ENCODE peak calls at places on chromosomes 4 and X, in ten cellular contexts. O is progenitor cell of endocrine pancreas, J is non-pigmented ciliary epithelial cell, L is mucosa of gallbladder, N is EH, P is iris pigment epithelial cell, V is GM20000, A is endothelial cell, Q is mesenchymal stem cell, C is T-cell. G is an unnamed sample.

GRCh38 chr4:15677507-15677988 is 4.1 kb upstream of the FAM200B start:
- DNase-seq in O (no peak), J (no peak), L (peak), N (peak), P (peak), V (no peak), A (no peak), Q (peak), C (no peak), G (no peak)

GRCh38 chrX:134688839-134689238 is 30.6 kb upstream of the PLAC1 start:
- DNase-seq in O (no peak), J (no peak), L (no peak), N (peak), P (peak), V (no peak), A (no peak), Q (peak), C (no peak), G (no peak)

GRCh38 chr4:39637572-39638357 is 900 bp downstream of the SMIM14 start:
- DNase-seq in O (peak), J (no peak), L (peak), N (peak), P (peak), V (peak), A (peak), Q (peak), C (peak), G (peak)

GRCh38 chr4:145887241-145887964 is 51.2 kb downstream of the ZNF827 start:
- DNase-seq in O (no peak), J (peak), L (no peak), N (peak), P (peak), V (no peak), A (no peak), Q (peak), C (no peak), G (peak)

GRCh38 chrX:18353931-18354368 is 538 bp downstream of the SCML2 start:
- DNase-seq in O (peak), J (no peak), L (no peak), N (no peak), P (no peak), V (no peak), A (peak), Q (no peak), C (peak), G (no peak)

GRCh38 chrX:32480019-32480418 is 731.3 kb downstream of the DMD start:
- DNase-seq in O (no peak), J (no peak), L (no peak), N (no peak), P (peak), V (no peak), A (no peak), Q (peak), C (no peak), G (no peak)

GRCh38 chr4:14879643-14880042 is 122.6 kb upstream of the CPEB2 start:
- DNase-seq in O (no peak), J (no peak), L (no peak), N (no peak), P (no peak), V (no peak), A (no peak), Q (no peak), C (no peak), G (peak)

GRCh38 chrX:24594531-24594930 is 52.6 kb downstream of the PCYT1B start:
- DNase-seq in O (no peak), J (no peak), L (no peak), N (no peak), P (no peak), V (no peak), A (no peak), Q (no peak), C (no peak), G (no peak)

GRCh38 chr4:27149541-27150212 is 289.0 kb downstream of the STIM2 start:
- DNase-seq in O (no peak), J (peak), L (no peak), N (peak), P (peak), V (no peak), A (no peak), Q (peak), C (no peak), G (no peak)

GRCh38 chr4:20987191-20987590 is 286.9 kb downstream of the PACRGL start:
- DNase-seq in O (no peak), J (no peak), L (no peak), N (no peak), P (peak), V (no peak), A (no peak), Q (no peak), C (no peak), G (no peak)

GRCh38 chr4:32396504-32396903 is 1676.3 kb downstream of the PCDH7 start:
- DNase-seq in O (no peak), J (no peak), L (no peak), N (no peak), P (no peak), V (no peak), A (no peak), Q (no peak), C (no peak), G (no peak)

GRCh38 chrX:153818571-153819397 is 11.6 kb downstream of the PDZD4 start:
- DNase-seq in O (peak), J (no peak), L (no peak), N (peak), P (no peak), V (peak), A (peak), Q (peak), C (peak), G (no peak)

GRCh38 chr4:5758741-5759140 is 47.7 kb downstream of the EVC start:
- DNase-seq in O (no peak), J (peak), L (no peak), N (peak), P (peak), V (peak), A (no peak), Q (peak), C (no peak), G (no peak)

GRCh38 chr4:113683143-113683542 is 78.4 kb downstream of the CAMK2D start:
- DNase-seq in O (no peak), J (no peak), L (no peak), N (no peak), P (no peak), V (peak), A (no peak), Q (no peak), C (peak), G (no peak)

GRCh38 chr4:76533314-76533713 is 98.3 kb downstream of the SHROOM3 start:
- DNase-seq in O (no peak), J (no peak), L (no peak), N (no peak), P (no peak), V (no peak), A (no peak), Q (no peak), C (no peak), G (no peak)

GRCh38 chrX:133454525-133455323 is 39.4 kb upstream of the GPC4 start:
- DNase-seq in O (no peak), J (no peak), L (no peak), N (no peak), P (no peak), V (no peak), A (no peak), Q (no peak), C (no peak), G (no peak)

GRCh38 chr4:8725071-8725841 is 132.7 kb downstream of the CPZ start:
- DNase-seq in O (no peak), J (no peak), L (no peak), N (no peak), P (no peak), V (no peak), A (no peak), Q (no peak), C (no peak), G (no peak)

GRCh38 chr4:75830906-75831305 is 71.3 kb downstream of the PPEF2 start:
- DNase-seq in O (no peak), J (no peak), L (no peak), N (peak), P (peak), V (no peak), A (no peak), Q (no peak), C (no peak), G (no peak)

GRCh38 chr4:83865417-83866150 is 329.7 kb downstream of the GPAT3 start:
- DNase-seq in O (no peak), J (no peak), L (no peak), N (no peak), P (no peak), V (no peak), A (no peak), Q (no peak), C (no peak), G (no peak)

GRCh38 chr4:101853691-101854090 is 63.2 kb downstream of the BANK1 start:
- DNase-seq in O (no peak), J (no peak), L (no peak), N (peak), P (no peak), V (no peak), A (no peak), Q (no peak), C (no peak), G (no peak)

GRCh38 chr4:142480244-142480643 is 365.9 kb downstream of the INPP4B start:
- DNase-seq in O (no peak), J (no peak), L (no peak), N (peak), P (peak), V (no peak), A (no peak), Q (peak), C (no peak), G (no peak)

GRCh38 chr4:147157860-147158701 is 212.4 kb upstream of the TTC29 start:
- DNase-seq in O (peak), J (no peak), L (no peak), N (peak), P (peak), V (no peak), A (peak), Q (peak), C (no peak), G (no peak)

GRCh38 chr4:128715616-128716015 is 93.9 kb upstream of the JADE1 start:
- DNase-seq in O (no peak), J (peak), L (no peak), N (peak), P (peak), V (no peak), A (no peak), Q (peak), C (no peak), G (no peak)

GRCh38 chr4:125497861-125498260 is 183.1 kb downstream of the FAT4 start:
- DNase-seq in O (no peak), J (no peak), L (no peak), N (no peak), P (no peak), V (no peak), A (no peak), Q (no peak), C (no peak), G (no peak)

GRCh38 chrX:44012484-44013096 is 39.4 kb upstream of the NDP start:
- DNase-seq in O (no peak), J (peak), L (peak), N (peak), P (peak), V (no peak), A (no peak), Q (peak), C (peak), G (no peak)

GRCh38 chr4:179110356-179110755 is 1668.1 kb upstream of the AGA start:
- DNase-seq in O (no peak), J (peak), L (no peak), N (no peak), P (peak), V (no peak), A (no peak), Q (peak), C (no peak), G (no peak)

GRCh38 chr4:152534541-152535231 is 1.2 kb downstream of the FBXW7 start:
- DNase-seq in O (peak), J (no peak), L (peak), N (peak), P (peak), V (peak), A (peak), Q (peak), C (peak), G (no peak)

GRCh38 chr4:8150152-8151090 is 8.2 kb downstream of the ABLIM2 start:
- DNase-seq in O (no peak), J (no peak), L (no peak), N (no peak), P (no peak), V (no peak), A (no peak), Q (no peak), C (no peak), G (no peak)